ENCODE peak calls at places on chromosomes 1 and 21, in four cellular contexts. H, V, Z and B are unnamed samples.

GRCh38 chr1:62778208-62778607 is 5.7 kb upstream of the ATG4C start:
- DNase-seq in Z (no peak), V (no peak), H (no peak), B (no peak)

GRCh38 chr1:99969260-99969728 is 502 bp upstream of the SLC35A3 start:
- DNase-seq in H (peak), V (no peak), Z (no peak), B (peak)

GRCh38 chr1:17255336-17255735 is 6.4 kb downstream of the PADI3 start:
- DNase-seq in V (no peak), H (no peak), Z (no peak), B (no peak)

GRCh38 chr1:27349784-27350672 is 8.2 kb downstream of the SYTL1 start:
- DNase-seq in Z (no peak), V (no peak), H (no peak), B (peak)

GRCh38 chr1:116390195-116390594 is 17.2 kb downstream of the ATP1A1 start:
- DNase-seq in V (peak), H (no peak), Z (no peak), B (no peak)

GRCh38 chr1:231601775-231602674 is 24.6 kb upstream of the DISC1 start:
- DNase-seq in Z (no peak), H (no peak), V (no peak), B (no peak)

GRCh38 chr1:31029031-31029430 is 36.5 kb downstream of the PUM1 start:
- DNase-seq in H (peak), V (no peak), Z (no peak), B (no peak)

GRCh38 chr21:41250519-41250918 is 66.1 kb upstream of the FAM3B start:
- DNase-seq in V (no peak), H (no peak), Z (no peak), B (no peak)

GRCh38 chr1:66330711-66331110 is 203.2 kb upstream of the SGIP1 start:
- DNase-seq in Z (no peak), V (no peak), H (peak), B (no peak)